ENCODE peak calls at places on chromosomes 4 and X, in eight cellular contexts. R is stomach, J is A549, Q is hepatocyte, Y is spleen, C is cardiac muscle cell, A is AG04450, S is transverse colon. U is an unnamed sample.

GRCh38 chrX:2283111-2283847 is 217.5 kb downstream of the DHRSX start:
- DNase-seq in R (no peak), J (no peak), Q (no peak), Y (no peak), C (no peak), A (no peak), S (no peak), U (no peak)

GRCh38 chr4:3780347-3781171 is 14.4 kb downstream of the ADRA2C start:
- DNase-seq in R (no peak), J (peak; percentile 24), Q (peak; percentile 90), Y (no peak), C (peak; percentile 69), A (no peak), S (no peak), U (peak; percentile 95)

GRCh38 chr4:53015681-53016080 is 153.6 kb downstream of the RASL11B start:
- DNase-seq in R (no peak), J (peak; percentile 46), Q (peak; percentile 77), Y (no peak), C (peak; percentile 75), A (no peak), S (peak; percentile 24), U (peak; percentile 58)

GRCh38 chr4:176185068-176185467 is 10.3 kb downstream of the SPATA4 start:
- DNase-seq in R (no peak), J (no peak), Q (no peak), Y (no peak), C (no peak), A (peak; percentile 48), S (no peak), U (no peak)

GRCh38 chrX:155612312-155613224 is at the start of gene TMLHE:
- DNase-seq in R (peak; percentile 67), J (peak; percentile 65), Q (peak; percentile 80), Y (peak; percentile 93), C (peak; percentile 62), A (peak; percentile 1), S (peak; percentile 79), U (peak; percentile 70)

GRCh38 chrX:68018248-68019203 is 414.8 kb downstream of the OPHN1 start:
- DNase-seq in R (no peak), J (peak; percentile 37), Q (no peak), Y (no peak), C (peak; percentile 29), A (no peak), S (no peak), U (no peak)

GRCh38 chr4:140150636-140150885 is 3.4 kb downstream of the MAML3 start:
- DNase-seq in R (peak; percentile 82), J (no peak), Q (no peak), Y (no peak), C (no peak), A (no peak), S (peak; percentile 88), U (peak; percentile 86)

GRCh38 chr4:95118507-95118906 is 360.8 kb downstream of the BMPR1B start:
- DNase-seq in R (no peak), J (no peak), Q (peak; percentile 50), Y (no peak), C (no peak), A (no peak), S (no peak), U (peak; percentile 41)

GRCh38 chr4:173014113-173014558 is 154.5 kb upstream of the GALNT7 start:
- DNase-seq in R (no peak), J (peak; percentile 70), Q (peak; percentile 40), Y (no peak), C (peak; percentile 37), A (no peak), S (no peak), U (peak; percentile 50)

GRCh38 chr4:19402666-19403065 is 849.0 kb upstream of the SLIT2 start:
- DNase-seq in R (no peak), J (no peak), Q (no peak), Y (no peak), C (no peak), A (no peak), S (no peak), U (no peak)

GRCh38 chr4:19403786-19404185 is 847.9 kb upstream of the SLIT2 start:
- DNase-seq in R (no peak), J (no peak), Q (no peak), Y (no peak), C (no peak), A (no peak), S (no peak), U (no peak)

GRCh38 chr4:19399001-19399400 is 852.7 kb upstream of the SLIT2 start:
- DNase-seq in R (no peak), J (no peak), Q (no peak), Y (no peak), C (no peak), A (no peak), S (no peak), U (no peak)

GRCh38 chr4:19406789-19407188 is 844.9 kb upstream of the SLIT2 start:
- DNase-seq in R (no peak), J (no peak), Q (no peak), Y (no peak), C (no peak), A (no peak), S (no peak), U (no peak)

DNA sequence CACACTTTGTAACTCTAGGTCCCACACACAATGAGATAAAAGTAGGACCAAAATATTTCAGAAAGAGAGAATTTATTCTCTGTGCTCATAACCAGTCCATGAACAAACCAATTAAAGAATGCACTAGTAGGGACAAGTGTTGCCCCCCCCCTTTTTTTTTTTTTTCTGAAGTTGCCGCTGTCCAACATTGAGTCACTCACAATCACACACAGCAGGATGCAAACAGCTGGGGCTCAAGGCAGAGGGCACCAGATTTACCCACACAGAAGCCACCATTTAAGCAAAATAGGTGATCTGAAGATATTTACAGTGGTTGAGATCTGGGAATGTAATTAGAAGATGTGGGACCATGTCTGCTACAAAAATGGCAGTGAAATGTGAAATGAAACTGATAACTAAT is 850.9 kb upstream of the SLIT2 start:
- DNase-seq in R (no peak), J (no peak), Q (no peak), Y (no peak), C (no peak), A (no peak), S (no peak), U (no peak)
- H3K9me3 ChIP-seq in R (no peaks in the 10 kb centered on the region), J (no peaks in the 10 kb centered on the region), Q (no peaks in the 10 kb centered on the region), Y (peaks cover 3% of the 10 kb centered on the region), C (no peaks in the 10 kb centered on the region), A (no peaks in the 10 kb centered on the region), S (no peaks in the 10 kb centered on the region), U (no peaks in the 10 kb centered on the region)

GRCh38 chr4:15936495-15936894 is 2.0 kb downstream of the FGFBP1 start:
- DNase-seq in R (peak; percentile 38), J (no peak), Q (no peak), Y (no peak), C (no peak), A (no peak), S (peak; percentile 60), U (no peak)
- H3K4me3 ChIP-seq in R (no peak overlapping the region), J (no peak overlapping the region), Q (no peak overlapping the region), Y (no peak overlapping the region), C (no peak overlapping the region), A (no peak overlapping the region), S (no peak overlapping the region), U (no peak overlapping the region)

GRCh38 chr4:185820119-185821028 is 8.4 kb upstream of the SORBS2 start:
- DNase-seq in R (peak; percentile 78), J (no peak), Q (no peak), Y (no peak), C (no peak), A (no peak), S (no peak), U (no peak)
- TF ChIP-seq CTCF in R (peak; percentile 50), J (no peak), Q (no peak), Y (no peak), C (no peak), A (no peak), S (no peak), U (no peak)

GRCh38 chrX:22699591-22700091 is 300.1 kb upstream of the DDX53 start:
- DNase-seq in R (no peak), J (no peak), Q (no peak), Y (no peak), C (no peak), A (peak; percentile 84), S (no peak), U (no peak)
- H3K9me3 ChIP-seq in R (peaks cover 2% of the 10 kb centered on the region), J (no peaks in the 10 kb centered on the region), Q (no peaks in the 10 kb centered on the region), Y (no peaks in the 10 kb centered on the region), C (no peaks in the 10 kb centered on the region), A (no peaks in the 10 kb centered on the region), S (no peaks in the 10 kb centered on the region), U (no peaks in the 10 kb centered on the region)

GRCh38 chr4:55553442-55553841 is 6.7 kb upstream of the CLOCK start:
- DNase-seq in R (peak; percentile 32), J (no peak), Q (no peak), Y (no peak), C (no peak), A (no peak), S (peak; percentile 38), U (no peak)
- H3K4me3 ChIP-seq in R (peak overlapping the region; percentile 32), J (no peak overlapping the region), Q (no peak overlapping the region), Y (peak overlapping the region; percentile 4), C (no peak overlapping the region), A (no peak overlapping the region), S (peak overlapping the region; percentile 34), U (no peak overlapping the region)

GRCh38 chrX:28576117-28576516 is 11.1 kb upstream of the IL1RAPL1 start:
- DNase-seq in R (no peak), J (no peak), Q (no peak), Y (no peak), C (no peak), A (no peak), S (no peak), U (no peak)
- TF ChIP-seq CTCF in R (no peak), J (no peak), Q (no peak), Y (no peak), C (no peak), A (no peak), S (no peak), U (no peak)

GRCh38 chrX:39829965-39830364 is 267.8 kb downstream of the BCOR start:
- DNase-seq in R (no peak), J (no peak), Q (no peak), Y (no peak), C (no peak), A (no peak), S (no peak), U (no peak)
- H3K9me3 ChIP-seq in R (peaks cover 18% of the 10 kb centered on the region), J (peaks cover 3% of the 10 kb centered on the region), Q (no peaks in the 10 kb centered on the region), Y (no peaks in the 10 kb centered on the region), C (no peaks in the 10 kb centered on the region), A (no peaks in the 10 kb centered on the region), S (no peaks in the 10 kb centered on the region), U (no peaks in the 10 kb centered on the region)

U was measured in BE2C.